ENCODE peak calls at places on chromosomes 6 and 20, in eight cellular contexts. Q is fibroblast of the aortic adventitia; J is GDM1; D is HS-27A; U is activated naive CD4-positive, alpha-beta T cell; V is NCI-H2081; O is fibroblast of villous mesenchyme; F is GM13977. E is an unnamed sample.

GRCh38 chr20:51322164-51322707 is 220.3 kb downstream of the NFATC2 start:
- DNase-seq in Q (no peak), J (no peak), D (no peak), U (no peak), V (no peak), O (no peak), F (no peak), E (no peak)

GRCh38 chr20:44497761-44498160 is 22.1 kb downstream of the TTPAL start:
- DNase-seq in Q (no peak), J (no peak), D (no peak), U (no peak), V (no peak), O (no peak), F (no peak), E (no peak)

GRCh38 chr20:51156041-51156795 is 133.3 kb upstream of the KCNG1 start:
- DNase-seq in Q (peak), J (no peak), D (no peak), U (no peak), V (no peak), O (peak), F (no peak), E (no peak)

GRCh38 chr6:143125896-143126573 is 65.3 kb downstream of the AIG1 start:
- DNase-seq in Q (no peak), J (no peak), D (peak), U (no peak), V (no peak), O (no peak), F (no peak), E (no peak)

GRCh38 chr6:42269553-42269952 is 51.9 kb upstream of the MRPS10 start:
- DNase-seq in Q (no peak), J (no peak), D (no peak), U (no peak), V (no peak), O (no peak), F (peak), E (no peak)

GRCh38 chr6:50062051-50062450 is 12.3 kb upstream of the DEFB112 start:
- DNase-seq in Q (no peak), J (no peak), D (no peak), U (no peak), V (no peak), O (no peak), F (no peak), E (no peak)

GRCh38 chr6:16716450-16716858 is 44.8 kb downstream of the ATXN1 start:
- DNase-seq in Q (no peak), J (no peak), D (no peak), U (no peak), V (no peak), O (no peak), F (no peak), E (no peak)

GRCh38 chr6:31401403-31401802 is 2.0 kb upstream of the MICA start:
- DNase-seq in Q (peak), J (no peak), D (peak), U (no peak), V (no peak), O (peak), F (no peak), E (peak)

GRCh38 chr20:63062188-63063140 is 55.7 kb upstream of the BHLHE23 start:
- DNase-seq in Q (no peak), J (no peak), D (no peak), U (no peak), V (no peak), O (no peak), F (no peak), E (no peak)

GRCh38 chr6:157840776-157841175 is 17.7 kb downstream of the SNX9 start:
- DNase-seq in Q (peak), J (no peak), D (no peak), U (no peak), V (no peak), O (peak), F (no peak), E (no peak)

GRCh38 chr6:7587631-7588100 is 2.3 kb upstream of the SNRNP48 start:
- DNase-seq in Q (peak), J (no peak), D (no peak), U (no peak), V (no peak), O (peak), F (no peak), E (no peak)

GRCh38 chr20:41224281-41224680 is 86.9 kb downstream of the PLCG1 start:
- DNase-seq in Q (no peak), J (no peak), D (no peak), U (no peak), V (no peak), O (no peak), F (no peak), E (no peak)

GRCh38 chr20:43752561-43753301 is 25.9 kb upstream of the GTSF1L start:
- DNase-seq in Q (peak), J (peak), D (peak), U (no peak), V (no peak), O (peak), F (peak), E (peak)

GRCh38 chr6:81787313-81788068 is 35.0 kb upstream of the TENT5A start:
- DNase-seq in Q (peak), J (no peak), D (no peak), U (no peak), V (no peak), O (peak), F (no peak), E (no peak)

GRCh38 chr6:37480951-37481597 is 18.6 kb downstream of the CCDC167 start:
- DNase-seq in Q (no peak), J (no peak), D (no peak), U (no peak), V (peak), O (no peak), F (no peak), E (no peak)

GRCh38 chr6:22101163-22101562 is 195.7 kb downstream of the PRL start:
- DNase-seq in Q (no peak), J (no peak), D (no peak), U (no peak), V (no peak), O (no peak), F (no peak), E (no peak)

GRCh38 chr6:7258231-7258763 is 54.7 kb downstream of the SSR1 start:
- DNase-seq in Q (no peak), J (no peak), D (no peak), U (no peak), V (no peak), O (no peak), F (no peak), E (no peak)

GRCh38 chr6:134063966-134064445 is 11.6 kb upstream of the SLC2A12 start:
- DNase-seq in Q (peak), J (peak), D (no peak), U (no peak), V (peak), O (peak), F (peak), E (peak)